ENCODE peak calls at places on chromosomes 2 and 18, in six cellular contexts. K is HFF-Myc, H is EL, A is islet precursor cell, U is cardiac fibroblast, X is nephron progenitor cell. G is an unnamed sample.

GRCh38 chr2:15798716-15799431 is 141.5 kb upstream of the MYCN start:
- DNase-seq in K (no peak), H (no peak), A (no peak), U (no peak), X (no peak), G (no peak)

GRCh38 chr2:232438951-232439757 is 16.8 kb upstream of the ALPI start:
- DNase-seq in K (no peak), H (no peak), A (peak; percentile 71), U (no peak), X (peak; percentile 65), G (no peak)

GRCh38 chr2:57614988-57615387 is 431.6 kb upstream of the VRK2 start:
- DNase-seq in K (no peak), H (no peak), A (no peak), U (no peak), X (no peak), G (no peak)

GRCh38 chr2:199955007-199955338 is 318 bp downstream of the TYW5 start:
- DNase-seq in K (no peak), H (no peak), A (no peak), U (peak; percentile 58), X (no peak), G (peak; percentile 9)

GRCh38 chr2:24586955-24587354 is 95.9 kb downstream of the NCOA1 start:
- DNase-seq in K (no peak), H (no peak), A (no peak), U (no peak), X (no peak), G (no peak)

GRCh38 chr2:105803337-105803736 is 58.6 kb downstream of the NCK2 start:
- DNase-seq in K (no peak), H (no peak), A (no peak), U (no peak), X (no peak), G (no peak)

GRCh38 chr2:216170362-216170761 is 61.2 kb downstream of the XRCC5 start:
- DNase-seq in K (no peak), H (no peak), A (no peak), U (no peak), X (no peak), G (no peak)

GRCh38 chr18:76573325-76574025 is 78.4 kb upstream of the ZNF516 start:
- DNase-seq in K (no peak), H (peak; percentile 66), A (peak; percentile 65), U (peak; percentile 65), X (no peak), G (peak; percentile 68)

GRCh38 chr2:94982661-94983060 is 42.8 kb upstream of the MAL start:
- DNase-seq in K (no peak), H (peak; percentile 71), A (peak; percentile 66), U (peak; percentile 2), X (no peak), G (no peak)

GRCh38 chr2:41870257-41870570 is 177.6 kb upstream of the PKDCC start:
- DNase-seq in K (no peak), H (no peak), A (no peak), U (no peak), X (no peak), G (no peak)

GRCh38 chr2:191051825-191052778 is 38.1 kb upstream of the STAT1 start:
- DNase-seq in K (no peak), H (peak; percentile 69), A (no peak), U (peak; percentile 72), X (no peak), G (peak; percentile 40)

GRCh38 chr2:29238497-29238896 is 123.3 kb downstream of the CLIP4 start:
- DNase-seq in K (no peak), H (peak; percentile 48), A (peak; percentile 79), U (peak; percentile 33), X (no peak), G (no peak)

GRCh38 chr2:120004254-120004653 is 8.6 kb upstream of the EPB41L5 start:
- DNase-seq in K (no peak), H (no peak), A (no peak), U (no peak), X (no peak), G (no peak)

GRCh38 chr18:74905245-74905644 is 303.7 kb downstream of the PTGR3 start:
- DNase-seq in K (no peak), H (no peak), A (no peak), U (no peak), X (no peak), G (no peak)

GRCh38 chr18:48534364-48534763 is 4.5 kb upstream of the CTIF start:
- DNase-seq in K (no peak), H (peak; percentile 90), A (peak; percentile 49), U (peak; percentile 73), X (no peak), G (peak; percentile 49)

GRCh38 chr2:184562532-184562931 is 35.8 kb upstream of the ZNF804A start:
- DNase-seq in K (no peak), H (no peak), A (no peak), U (peak; percentile 2), X (no peak), G (peak; percentile 57)

GRCh38 chr18:54880706-54881105 is 52.4 kb downstream of the RAB27B start:
- DNase-seq in K (peak; percentile 75), H (peak; percentile 59), A (peak; percentile 68), U (peak; percentile 76), X (no peak), G (peak; percentile 66)

GRCh38 chr2:11073251-11073650 is 82.0 kb upstream of the SLC66A3 start:
- DNase-seq in K (no peak), H (peak; percentile 37), A (peak; percentile 82), U (peak; percentile 53), X (peak; percentile 69), G (no peak)

GRCh38 chr18:77250926-77251729 is 1.5 kb downstream of the GALR1 start:
- DNase-seq in K (no peak), H (no peak), A (peak; percentile 63), U (peak; percentile 16), X (peak; percentile 47), G (no peak)

GRCh38 chr2:8303322-8303832 is 378.5 kb upstream of the ID2 start:
- DNase-seq in K (no peak), H (no peak), A (peak; percentile 45), U (no peak), X (no peak), G (peak; percentile 26)

GRCh38 chr2:166112193-166112605 is 15.6 kb downstream of the SCN1A start:
- DNase-seq in K (no peak), H (peak; percentile 34), A (no peak), U (no peak), X (no peak), G (peak; percentile 18)

GRCh38 chr2:42296226-42296625 is 64.8 kb downstream of the COX7A2L start:
- DNase-seq in K (no peak), H (no peak), A (no peak), U (no peak), X (no peak), G (no peak)

GRCh38 chr2:96342085-96342484 is 6.5 kb downstream of the NCAPH start:
- DNase-seq in K (peak; percentile 29), H (peak; percentile 84), A (no peak), U (peak; percentile 41), X (no peak), G (peak; percentile 89)

GRCh38 chr2:27407798-27408491 is 1.4 kb downstream of the PPM1G start:
- DNase-seq in K (peak; percentile 46), H (peak; percentile 54), A (peak; percentile 68), U (peak; percentile 68), X (peak; percentile 31), G (peak; percentile 36)

GRCh38 chr2:241315879-241316700 is at the start of gene SEPTIN2:
- DNase-seq in K (no peak), H (no peak), A (no peak), U (no peak), X (no peak), G (peak; percentile 32)

GRCh38 chr18:49123431-49123830 is 172.7 kb upstream of the SMAD7 start:
- DNase-seq in K (no peak), H (no peak), A (no peak), U (no peak), X (no peak), G (no peak)

GRCh38 chr2:6412533-6413085 is 453.1 kb downstream of the CMPK2 start:
- DNase-seq in K (no peak), H (no peak), A (no peak), U (no peak), X (no peak), G (peak; percentile 59)